ENCODE peak calls at places on chromosome 13, in five cellular contexts. J is activated CD8-positive, alpha-beta memory T cell treated with anti-CD3 and anti-CD28 coated beads for 48 hours; M is effector CD4-positive, alpha-beta T cell; L is anterior cingulate cortex; F is stimulated activated CD4-positive, alpha-beta T cell treated with anti-CD3 and anti-CD28 coated beads, Interleukin-2, amount 100 ng/mL, for 48 hours. U is an unnamed sample.

GRCh38 chr13:64767054-64767453 is 2463.1 kb downstream of the PCDH9 start:
- DNase-seq in J (no peak), M (no peak), L (no peak), F (no peak), U (no peak)

GRCh38 chr13:77918391-77919261 is at the start of gene EDNRB:
- DNase-seq in J (no peak), M (no peak), L (peak; percentile 31), F (no peak), U (peak; percentile 26)

GRCh38 chr13:91100944-91101343 is 246.5 kb upstream of the MIR17HG start:
- DNase-seq in J (no peak), M (no peak), L (no peak), F (no peak), U (no peak)

GRCh38 chr13:51729853-51730553 is 74.0 kb downstream of the DHRS12 start:
- DNase-seq in J (no peak), M (no peak), L (no peak), F (peak; percentile 15), U (no peak)

GRCh38 chr13:107251321-107251720 is 683.4 kb upstream of the ARGLU1 start:
- DNase-seq in J (no peak), M (no peak), L (no peak), F (no peak), U (no peak)

GRCh38 chr13:114024603-114025431 is 50.9 kb upstream of the C13orf46 start:
- DNase-seq in J (no peak), M (no peak), L (no peak), F (no peak), U (no peak)

GRCh38 chr13:40060318-40061007 is 405.0 kb downstream of the COG6 start:
- DNase-seq in J (peak; percentile 22), M (no peak), L (no peak), F (peak; percentile 43), U (no peak)

GRCh38 chr13:44812818-44813217 is 176.5 kb downstream of the NUFIP1 start:
- DNase-seq in J (no peak), M (no peak), L (no peak), F (no peak), U (no peak)

GRCh38 chr13:53703371-53704080 is 674.9 kb downstream of the OLFM4 start:
- DNase-seq in J (no peak), M (no peak), L (no peak), F (no peak), U (no peak)